ENCODE peak calls at places on chromosomes 1 and 21, in six cellular contexts. Y, D, Q, P, M and X are unnamed samples.
A peak's percentile ranks its signal among the peaks of the same experiment; 100 is the strongest.

GRCh38 chr21:41227357-41228005 is 59.5 kb downstream of the BACE2 start:
- DNase-seq in Y (no peak), D (no peak), Q (no peak), P (no peak), M (no peak), X (no peak)

GRCh38 chr1:87452648-87453047 is 124.0 kb downstream of the LMO4 start:
- DNase-seq in Y (no peak), D (no peak), Q (no peak), P (no peak), M (no peak), X (no peak)

GRCh38 chr1:4047666-4048065 is 147.6 kb upstream of the C1orf174 start:
- DNase-seq in Y (no peak), D (no peak), Q (no peak), P (no peak), M (no peak), X (no peak)

GRCh38 chr1:107623431-107623830 is 341.5 kb downstream of the VAV3 start:
- DNase-seq in Y (no peak), D (peak; percentile 39), Q (no peak), P (no peak), M (no peak), X (no peak)

GRCh38 chr1:169833179-169833901 is 38.6 kb upstream of the METTL18 start:
- DNase-seq in Y (no peak), D (no peak), Q (no peak), P (no peak), M (no peak), X (no peak)

GRCh38 chr1:224710196-224710595 is 94.1 kb downstream of the CNIH3 start:
- DNase-seq in Y (no peak), D (no peak), Q (peak; percentile 68), P (no peak), M (no peak), X (no peak)

GRCh38 chr1:31798433-31799195 is 17.2 kb downstream of the SPOCD1 start:
- DNase-seq in Y (no peak), D (peak; percentile 89), Q (peak; percentile 97), P (no peak), M (no peak), X (no peak)

GRCh38 chr1:31441073-31441472 is 28.1 kb downstream of the SERINC2 start:
- DNase-seq in Y (no peak), D (no peak), Q (no peak), P (no peak), M (no peak), X (no peak)